ENCODE peak calls at places on chromosomes 16 and 17, in four cellular contexts. N is kidney glomerular epithelial cell, W is neural crest cell, C is A172. U is an unnamed sample.

GRCh38 chr16:22264786-22265185 is 32.4 kb upstream of the POLR3E start:
- DNase-seq in N (no peak), W (no peak), C (no peak), U (no peak)

GRCh38 chr16:64253525-64253924 is 868.3 kb downstream of the CDH11 start:
- DNase-seq in N (no peak), W (no peak), C (no peak), U (no peak)

GRCh38 chr17:17119106-17119505 is 76.8 kb downstream of the MPRIP start:
- DNase-seq in N (no peak), W (no peak), C (no peak), U (no peak)

GRCh38 chr16:81238296-81239011 is at the start of gene BCO1:
- DNase-seq in N (peak; percentile 77), W (no peak), C (peak; percentile 64), U (no peak)

GRCh38 chr17:37147301-37147812 is 198.6 kb downstream of the AATF start:
- DNase-seq in N (peak; percentile 25), W (no peak), C (peak; percentile 8), U (no peak)

GRCh38 chr16:12341423-12341822 is 364.9 kb downstream of the SNX29 start:
- DNase-seq in N (no peak), W (no peak), C (peak; percentile 90), U (no peak)

GRCh38 chr16:31138621-31139578 is 3.4 kb upstream of the PRSS8 start:
- DNase-seq in N (peak; percentile 27), W (no peak), C (peak; percentile 97), U (peak; percentile 13)

GRCh38 chr16:1761751-1762150 is 9.6 kb downstream of the NME3 start:
- DNase-seq in N (no peak), W (no peak), C (no peak), U (no peak)

GRCh38 chr17:38560503-38561318 is 45.0 kb downstream of the SRCIN1 start:
- DNase-seq in N (no peak), W (no peak), C (no peak), U (no peak)

GRCh38 chr17:59786213-59786535 is 78.7 kb downstream of the VMP1 start:
- DNase-seq in N (no peak), W (no peak), C (no peak), U (no peak)

GRCh38 chr17:3796110-3796821 is 4.7 kb downstream of the ITGAE start:
- DNase-seq in N (no peak), W (no peak), C (no peak), U (no peak)

GRCh38 chr16:89115216-89115949 is 21.7 kb downstream of the ACSF3 start:
- DNase-seq in N (no peak), W (no peak), C (peak; percentile 90), U (no peak)

GRCh38 chr17:76382803-76383644 is 1.4 kb upstream of the SPHK1 start:
- DNase-seq in N (peak; percentile 61), W (peak; percentile 52), C (no peak), U (no peak)

GRCh38 chr17:17161121-17161520 is 45.0 kb downstream of the PLD6 start:
- DNase-seq in N (no peak), W (no peak), C (no peak), U (no peak)

GRCh38 chr17:50560931-50561750 is 626 bp downstream of the CACNA1G start:
- DNase-seq in N (no peak), W (no peak), C (no peak), U (no peak)

GRCh38 chr16:75058815-75059214 is 57.8 kb downstream of the LDHD start:
- DNase-seq in N (no peak), W (no peak), C (no peak), U (no peak)

GRCh38 chr17:45956090-45956489 is 43.0 kb upstream of the STH start:
- DNase-seq in N (no peak), W (no peak), C (no peak), U (no peak)

GRCh38 chr17:82377924-82378740 is 6.6 kb downstream of the UTS2R start:
- DNase-seq in N (no peak), W (no peak), C (no peak), U (no peak)

GRCh38 chr17:6592193-6592592 is 35.8 kb upstream of the PITPNM3 start:
- DNase-seq in N (peak; percentile 88), W (no peak), C (no peak), U (no peak)